ENCODE peak calls at places on chromosomes 11 and 22, in five cellular contexts. One of them, this sample, is unnamed.

GRCh38 chr11:45275823-45276222 is 10.3 kb downstream of the SYT13 start:
- DNase-seq in H1: no peak
- DNase-seq in colonic mucosa: no peak
- DNase-seq in fibroblast of lung: no peak
- DNase-seq in small intestine: no peak
- DNase-seq in this sample: peak; percentile 39

GRCh38 chr22:46234851-46235437 is 15.1 kb downstream of the CDPF1 start:
- DNase-seq in colonic mucosa: no peak
- DNase-seq in small intestine: no peak
- DNase-seq in H1: no peak
- DNase-seq in fibroblast of lung: no peak
- DNase-seq in this sample: no peak

GRCh38 chr11:102678022-102678421 is 27.5 kb downstream of the MMP27 start:
- DNase-seq in fibroblast of lung: no peak
- DNase-seq in colonic mucosa: no peak
- DNase-seq in small intestine: no peak
- DNase-seq in H1: no peak
- DNase-seq in this sample: no peak

GRCh38 chr22:16917144-16918003 is 90.6 kb downstream of the GAB4 start:
- DNase-seq in fibroblast of lung: peak; percentile 7
- DNase-seq in H1: no peak
- DNase-seq in colonic mucosa: peak; percentile 50
- DNase-seq in small intestine: peak; percentile 29
- DNase-seq in this sample: peak; percentile 47

GRCh38 chr11:7418061-7418460 is 67.2 kb upstream of the OLFML1 start:
- DNase-seq in fibroblast of lung: peak; percentile 33
- DNase-seq in colonic mucosa: no peak
- DNase-seq in H1: no peak
- DNase-seq in small intestine: no peak
- DNase-seq in this sample: no peak

GRCh38 chr11:123111465-123111864 is 49.5 kb upstream of the HSPA8 start:
- DNase-seq in small intestine: peak; percentile 66
- DNase-seq in colonic mucosa: no peak
- DNase-seq in H1: no peak
- DNase-seq in fibroblast of lung: peak; percentile 59
- DNase-seq in this sample: peak; percentile 81

GRCh38 chr11:33635161-33635560 is 65.5 kb downstream of the C11orf91 start:
- DNase-seq in H1: no peak
- DNase-seq in small intestine: no peak
- DNase-seq in colonic mucosa: no peak
- DNase-seq in fibroblast of lung: peak; percentile 64
- DNase-seq in this sample: peak; percentile 94

GRCh38 chr22:35315141-35315854 is 15.6 kb downstream of the TOM1 start:
- DNase-seq in fibroblast of lung: no peak
- DNase-seq in small intestine: no peak
- DNase-seq in H1: no peak
- DNase-seq in colonic mucosa: no peak
- DNase-seq in this sample: no peak

GRCh38 chr11:45146072-45147016 is at the start of gene PRDM11:
- DNase-seq in colonic mucosa: peak; percentile 46
- DNase-seq in H1: no peak
- DNase-seq in fibroblast of lung: peak; percentile 74
- DNase-seq in small intestine: peak; percentile 68
- DNase-seq in this sample: peak; percentile 85

GRCh38 chr11:135073444-135073843 is 661.4 kb upstream of the B3GAT1 start:
- DNase-seq in colonic mucosa: no peak
- DNase-seq in small intestine: no peak
- DNase-seq in H1: no peak
- DNase-seq in fibroblast of lung: no peak
- DNase-seq in this sample: no peak

GRCh38 chr11:31957674-31958073 is 133.2 kb upstream of the RCN1 start:
- DNase-seq in fibroblast of lung: no peak
- DNase-seq in small intestine: no peak
- DNase-seq in H1: no peak
- DNase-seq in colonic mucosa: no peak
- DNase-seq in this sample: no peak

GRCh38 chr11:61542024-61542461 is 33.5 kb downstream of the LRRC10B start:
- DNase-seq in H1: no peak
- DNase-seq in fibroblast of lung: no peak
- DNase-seq in small intestine: no peak
- DNase-seq in colonic mucosa: no peak
- DNase-seq in this sample: peak; percentile 41

GRCh38 chr11:11430431-11430830 is 77.4 kb upstream of the CSNK2A3 start:
- DNase-seq in fibroblast of lung: no peak
- DNase-seq in H1: no peak
- DNase-seq in small intestine: no peak
- DNase-seq in colonic mucosa: no peak
- DNase-seq in this sample: no peak

GRCh38 chr11:16788141-16789060 is 50.0 kb downstream of the C11orf58 start:
- DNase-seq in fibroblast of lung: peak; percentile 85
- DNase-seq in colonic mucosa: peak; percentile 63
- DNase-seq in small intestine: peak; percentile 60
- DNase-seq in H1: peak; percentile 70
- DNase-seq in this sample: peak; percentile 74

GRCh38 chr11:30816959-30817880 is 231.1 kb upstream of the MPPED2 start:
- DNase-seq in colonic mucosa: no peak
- DNase-seq in H1: no peak
- DNase-seq in fibroblast of lung: no peak
- DNase-seq in small intestine: no peak
- DNase-seq in this sample: no peak

GRCh38 chr11:65445101-65445603 is 22.6 kb downstream of the NEAT1 start:
- DNase-seq in fibroblast of lung: peak; percentile 43
- DNase-seq in colonic mucosa: no peak
- DNase-seq in H1: no peak
- DNase-seq in small intestine: peak; percentile 24
- DNase-seq in this sample: no peak

GRCh38 chr22:26399288-26399687 is 29.8 kb upstream of the ASPHD2 start:
- DNase-seq in fibroblast of lung: no peak
- DNase-seq in H1: no peak
- DNase-seq in small intestine: no peak
- DNase-seq in colonic mucosa: no peak
- DNase-seq in this sample: no peak

GRCh38 chr11:74634537-74634936 is 42.2 kb downstream of the POLD3 start:
- DNase-seq in H1: no peak
- DNase-seq in small intestine: peak; percentile 55
- DNase-seq in colonic mucosa: peak; percentile 39
- DNase-seq in fibroblast of lung: peak; percentile 65
- DNase-seq in this sample: no peak

DNA sequence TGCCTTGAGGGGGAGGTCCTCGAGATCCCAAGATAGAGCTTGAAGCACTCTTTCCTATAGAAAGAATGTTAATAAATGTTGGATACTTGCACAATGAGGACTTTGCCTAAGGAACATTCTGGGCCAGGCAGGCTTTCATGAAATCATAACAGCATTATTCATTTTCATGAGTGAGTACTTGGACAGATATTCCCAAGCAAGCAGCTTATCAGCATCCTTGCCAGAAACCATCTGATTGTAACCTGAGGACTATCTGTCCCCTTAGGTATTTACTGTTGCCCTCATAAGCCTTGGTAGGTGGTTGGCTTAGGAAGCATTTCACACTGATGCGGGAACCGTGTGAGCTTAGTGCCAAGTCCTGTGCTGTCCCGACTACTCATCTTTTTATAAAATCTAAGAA is 22.7 kb downstream of the PANX1 start:
- DNase-seq in colonic mucosa: no peak
- DNase-seq in H1: no peak
- DNase-seq in fibroblast of lung: peak; percentile 50
- DNase-seq in small intestine: no peak
- DNase-seq in this sample: no peak
- H3K4me1 ChIP-seq in colonic mucosa: no peaks in the 10 kb centered on the region
- H3K4me1 ChIP-seq in H1: peaks cover 13% of the 10 kb centered on the region
- H3K4me1 ChIP-seq in fibroblast of lung: peaks cover 27% of the 10 kb centered on the region
- H3K4me1 ChIP-seq in small intestine: peaks cover 27% of the 10 kb centered on the region
- H3K4me1 ChIP-seq in this sample: peaks cover 5% of the 10 kb centered on the region

GRCh38 chr11:62755086-62755615 is 1.2 kb upstream of the ZBTB3 start:
- DNase-seq in H1: no peak
- DNase-seq in colonic mucosa: no peak
- DNase-seq in small intestine: no peak
- DNase-seq in fibroblast of lung: no peak
- DNase-seq in this sample: no peak

GRCh38 chr11:62752177-62752785 is 1.7 kb downstream of the ZBTB3 start:
- DNase-seq in H1: no peak
- DNase-seq in colonic mucosa: no peak
- DNase-seq in fibroblast of lung: no peak
- DNase-seq in small intestine: no peak
- DNase-seq in this sample: no peak

GRCh38 chr11:62757846-62758788 is 3.3 kb upstream of the POLR2G start:
- DNase-seq in colonic mucosa: no peak
- DNase-seq in H1: peak; percentile 76
- DNase-seq in small intestine: no peak
- DNase-seq in fibroblast of lung: no peak
- DNase-seq in this sample: no peak

GRCh38 chr11:62753736-62754603 is at the start of gene ZBTB3:
- DNase-seq in colonic mucosa: peak; percentile 99
- DNase-seq in small intestine: peak; percentile 100
- DNase-seq in H1: peak; percentile 99
- DNase-seq in fibroblast of lung: peak; percentile 99
- DNase-seq in this sample: peak; percentile 100

GRCh38 chr11:62752994-62753735 is 795 bp downstream of the ZBTB3 start:
- DNase-seq in colonic mucosa: peak; percentile 25
- DNase-seq in small intestine: no peak
- DNase-seq in fibroblast of lung: no peak
- DNase-seq in H1: no peak
- DNase-seq in this sample: no peak
- H3K27ac ChIP-seq in colonic mucosa: peak overlapping the region; percentile 92
- H3K27ac ChIP-seq in small intestine: peak overlapping the region; percentile 98
- H3K27ac ChIP-seq in fibroblast of lung: peak overlapping the region; percentile 91
- H3K27ac ChIP-seq in H1: peak overlapping the region; percentile 0
- H3K27ac ChIP-seq in this sample: peak overlapping the region; percentile 93

GRCh38 chr11:70077411-70078094 is 564 bp upstream of the ANO1 start:
- DNase-seq in H1: no peak
- DNase-seq in small intestine: no peak
- DNase-seq in colonic mucosa: no peak
- DNase-seq in fibroblast of lung: no peak
- DNase-seq in this sample: no peak

GRCh38 chr11:70076461-70076931 is 1.6 kb upstream of the ANO1 start:
- DNase-seq in fibroblast of lung: no peak
- DNase-seq in small intestine: no peak
- DNase-seq in colonic mucosa: no peak
- DNase-seq in H1: no peak
- DNase-seq in this sample: no peak

GRCh38 chr11:70078796-70079616 is 889 bp downstream of the ANO1 start:
- DNase-seq in fibroblast of lung: no peak
- DNase-seq in colonic mucosa: no peak
- DNase-seq in H1: no peak
- DNase-seq in small intestine: no peak
- DNase-seq in this sample: no peak

GRCh38 chr11:70079691-70080090 is 1.6 kb downstream of the ANO1 start:
- DNase-seq in small intestine: no peak
- DNase-seq in fibroblast of lung: no peak
- DNase-seq in H1: no peak
- DNase-seq in colonic mucosa: no peak
- DNase-seq in this sample: no peak

GRCh38 chr11:70078095-70078795 is at the start of gene ANO1:
- DNase-seq in colonic mucosa: no peak
- DNase-seq in small intestine: no peak
- DNase-seq in H1: no peak
- DNase-seq in fibroblast of lung: peak; percentile 27
- DNase-seq in this sample: peak; percentile 50
- H3K4me1 ChIP-seq in colonic mucosa: no peaks in the 10 kb centered on the region
- H3K4me1 ChIP-seq in small intestine: no peaks in the 10 kb centered on the region
- H3K4me1 ChIP-seq in H1: peaks cover 2% of the 10 kb centered on the region
- H3K4me1 ChIP-seq in fibroblast of lung: no peaks in the 10 kb centered on the region
- H3K4me1 ChIP-seq in this sample: no peaks in the 10 kb centered on the region

GRCh38 chr22:50469377-50470305 is 5.2 kb downstream of the SBF1 start:
- DNase-seq in colonic mucosa: peak; percentile 95
- DNase-seq in small intestine: peak; percentile 88
- DNase-seq in fibroblast of lung: peak; percentile 68
- DNase-seq in H1: peak; percentile 57
- DNase-seq in this sample: peak; percentile 39

GRCh38 chr22:50467773-50468440 is 6.9 kb downstream of the SBF1 start:
- DNase-seq in fibroblast of lung: no peak
- DNase-seq in H1: no peak
- DNase-seq in small intestine: no peak
- DNase-seq in colonic mucosa: no peak
- DNase-seq in this sample: no peak

GRCh38 chr22:50470491-50470890 is 4.3 kb downstream of the SBF1 start:
- DNase-seq in small intestine: peak; percentile 71
- DNase-seq in fibroblast of lung: no peak
- DNase-seq in H1: no peak
- DNase-seq in colonic mucosa: peak; percentile 71
- DNase-seq in this sample: no peak

GRCh38 chr22:50467341-50467740 is 7.5 kb downstream of the SBF1 start:
- DNase-seq in small intestine: no peak
- DNase-seq in fibroblast of lung: no peak
- DNase-seq in H1: no peak
- DNase-seq in colonic mucosa: no peak
- DNase-seq in this sample: no peak

GRCh38 chr22:50468626-50469025 is 6.2 kb downstream of the SBF1 start:
- DNase-seq in small intestine: no peak
- DNase-seq in fibroblast of lung: no peak
- DNase-seq in H1: no peak
- DNase-seq in colonic mucosa: no peak
- DNase-seq in this sample: no peak
- H3K27ac ChIP-seq in small intestine: peak overlapping the region; percentile 79
- H3K27ac ChIP-seq in fibroblast of lung: no peak overlapping the region
- H3K27ac ChIP-seq in H1: no peak overlapping the region
- H3K27ac ChIP-seq in colonic mucosa: no peak overlapping the region
- H3K27ac ChIP-seq in this sample: no peak overlapping the region